ENCODE peak calls at places on chromosomes 7 and 10, in five cellular contexts. One of them, this sample, is unnamed.

GRCh38 chr10:103851261-103851660 is 4.1 kb downstream of the SH3PXD2A start:
- ATAC-seq in GM12878: no peak
- ATAC-seq in HepG2: no peak
- ATAC-seq in upper lobe of left lung: no peak
- ATAC-seq in K562: no peak
- ATAC-seq in this sample: no peak

GRCh38 chr10:101011517-101012423 is 12.2 kb downstream of the LZTS2 start:
- ATAC-seq in GM12878: no peak
- ATAC-seq in K562: peak; percentile 91
- ATAC-seq in upper lobe of left lung: no peak
- ATAC-seq in HepG2: peak; percentile 79
- ATAC-seq in this sample: no peak

GRCh38 chr7:50393076-50393475 is 57.1 kb downstream of the FIGNL1 start:
- ATAC-seq in upper lobe of left lung: no peak
- ATAC-seq in K562: peak; percentile 37
- ATAC-seq in HepG2: no peak
- ATAC-seq in GM12878: no peak
- ATAC-seq in this sample: no peak

GRCh38 chr7:94972296-94972695 is 64.9 kb downstream of the PPP1R9A start:
- ATAC-seq in K562: no peak
- ATAC-seq in GM12878: no peak
- ATAC-seq in upper lobe of left lung: no peak
- ATAC-seq in HepG2: peak; percentile 58
- ATAC-seq in this sample: no peak

GRCh38 chr7:86644282-86645173 is 819 bp downstream of the GRM3 start:
- ATAC-seq in HepG2: peak; percentile 22
- ATAC-seq in upper lobe of left lung: peak; percentile 23
- ATAC-seq in GM12878: no peak
- ATAC-seq in K562: no peak
- ATAC-seq in this sample: no peak

GRCh38 chr7:12601302-12601869 is 30.9 kb downstream of the SCIN start:
- ATAC-seq in HepG2: no peak
- ATAC-seq in GM12878: peak; percentile 76
- ATAC-seq in K562: no peak
- ATAC-seq in upper lobe of left lung: no peak
- ATAC-seq in this sample: no peak

GRCh38 chr7:35246819-35247218 is 7.1 kb downstream of the TBX20 start:
- ATAC-seq in HepG2: no peak
- ATAC-seq in K562: no peak
- ATAC-seq in upper lobe of left lung: no peak
- ATAC-seq in GM12878: no peak
- ATAC-seq in this sample: no peak

GRCh38 chr7:73504920-73505319 is 17.2 kb downstream of the BAZ1B start:
- ATAC-seq in K562: no peak
- ATAC-seq in GM12878: no peak
- ATAC-seq in HepG2: no peak
- ATAC-seq in upper lobe of left lung: no peak
- ATAC-seq in this sample: no peak

GRCh38 chr7:897771-898376 is 21.5 kb downstream of the GET4 start:
- ATAC-seq in GM12878: no peak
- ATAC-seq in upper lobe of left lung: no peak
- ATAC-seq in K562: peak; percentile 3
- ATAC-seq in HepG2: no peak
- ATAC-seq in this sample: peak; percentile 31

GRCh38 chr7:116511552-116512523 is 12.3 kb downstream of the CAV2 start:
- ATAC-seq in upper lobe of left lung: peak; percentile 61
- ATAC-seq in HepG2: peak; percentile 87
- ATAC-seq in K562: peak; percentile 73
- ATAC-seq in GM12878: peak; percentile 99
- ATAC-seq in this sample: peak; percentile 70

GRCh38 chr7:149240637-149241036 is 1.2 kb downstream of the ZNF212 start:
- ATAC-seq in HepG2: no peak
- ATAC-seq in K562: no peak
- ATAC-seq in upper lobe of left lung: no peak
- ATAC-seq in GM12878: no peak
- ATAC-seq in this sample: no peak

GRCh38 chr10:110730345-110731055 is 86.4 kb downstream of the RBM20 start:
- ATAC-seq in K562: no peak
- ATAC-seq in HepG2: no peak
- ATAC-seq in upper lobe of left lung: no peak
- ATAC-seq in GM12878: no peak
- ATAC-seq in this sample: no peak

GRCh38 chr10:119461923-119462322 is 80.6 kb downstream of the RGS10 start:
- ATAC-seq in K562: no peak
- ATAC-seq in GM12878: peak; percentile 77
- ATAC-seq in upper lobe of left lung: no peak
- ATAC-seq in HepG2: no peak
- ATAC-seq in this sample: no peak

GRCh38 chr7:111903797-111904196 is 302.4 kb downstream of the DOCK4 start:
- ATAC-seq in GM12878: no peak
- ATAC-seq in upper lobe of left lung: no peak
- ATAC-seq in K562: no peak
- ATAC-seq in HepG2: no peak
- ATAC-seq in this sample: no peak

GRCh38 chr10:121961456-121961855 is 13.6 kb downstream of the NSMCE4A start:
- ATAC-seq in upper lobe of left lung: no peak
- ATAC-seq in K562: no peak
- ATAC-seq in HepG2: no peak
- ATAC-seq in GM12878: no peak
- ATAC-seq in this sample: no peak

GRCh38 chr7:6163402-6163801 is 109.0 kb downstream of the CYTH3 start:
- ATAC-seq in HepG2: no peak
- ATAC-seq in K562: no peak
- ATAC-seq in upper lobe of left lung: no peak
- ATAC-seq in GM12878: no peak
- ATAC-seq in this sample: no peak

GRCh38 chr7:133268355-133268754 is 15.5 kb downstream of the EXOC4 start:
- ATAC-seq in HepG2: no peak
- ATAC-seq in upper lobe of left lung: no peak
- ATAC-seq in GM12878: no peak
- ATAC-seq in K562: no peak
- ATAC-seq in this sample: no peak

GRCh38 chr7:87447251-87447650 is 28.2 kb downstream of the ABCB4 start:
- ATAC-seq in upper lobe of left lung: no peak
- ATAC-seq in GM12878: no peak
- ATAC-seq in HepG2: no peak
- ATAC-seq in K562: no peak
- ATAC-seq in this sample: no peak

GRCh38 chr10:44125879-44126675 is 258.8 kb downstream of the CXCL12 start:
- ATAC-seq in HepG2: no peak
- ATAC-seq in K562: no peak
- ATAC-seq in GM12878: no peak
- ATAC-seq in upper lobe of left lung: peak; percentile 71
- ATAC-seq in this sample: peak; percentile 79

GRCh38 chr7:125602441-125602840 is 672.8 kb upstream of the POT1 start:
- ATAC-seq in K562: no peak
- ATAC-seq in HepG2: no peak
- ATAC-seq in GM12878: no peak
- ATAC-seq in upper lobe of left lung: no peak
- ATAC-seq in this sample: no peak

GRCh38 chr7:96910484-96910883 is 94.9 kb upstream of the DLX6 start:
- ATAC-seq in upper lobe of left lung: no peak
- ATAC-seq in GM12878: no peak
- ATAC-seq in HepG2: no peak
- ATAC-seq in K562: no peak
- ATAC-seq in this sample: no peak
- TF ChIP-seq EP300 in upper lobe of left lung: no peak
- TF ChIP-seq EP300 in GM12878: no peak
- TF ChIP-seq EP300 in HepG2: no peak
- TF ChIP-seq EP300 in K562: no peak
- TF ChIP-seq EP300 in this sample: no peak

GRCh38 chr10:124110882-124111281 is 17.5 kb upstream of the CHST15 start:
- ATAC-seq in K562: no peak
- ATAC-seq in upper lobe of left lung: no peak
- ATAC-seq in GM12878: no peak
- ATAC-seq in HepG2: no peak
- ATAC-seq in this sample: no peak
- H3K4me1 ChIP-seq in K562: no peaks in the 10 kb centered on the region
- H3K4me1 ChIP-seq in upper lobe of left lung: peaks cover 14% of the 10 kb centered on the region
- H3K4me1 ChIP-seq in GM12878: peaks cover 17% of the 10 kb centered on the region
- H3K4me1 ChIP-seq in HepG2: peaks cover 12% of the 10 kb centered on the region
- H3K4me1 ChIP-seq in this sample: no peaks in the 10 kb centered on the region

DNA sequence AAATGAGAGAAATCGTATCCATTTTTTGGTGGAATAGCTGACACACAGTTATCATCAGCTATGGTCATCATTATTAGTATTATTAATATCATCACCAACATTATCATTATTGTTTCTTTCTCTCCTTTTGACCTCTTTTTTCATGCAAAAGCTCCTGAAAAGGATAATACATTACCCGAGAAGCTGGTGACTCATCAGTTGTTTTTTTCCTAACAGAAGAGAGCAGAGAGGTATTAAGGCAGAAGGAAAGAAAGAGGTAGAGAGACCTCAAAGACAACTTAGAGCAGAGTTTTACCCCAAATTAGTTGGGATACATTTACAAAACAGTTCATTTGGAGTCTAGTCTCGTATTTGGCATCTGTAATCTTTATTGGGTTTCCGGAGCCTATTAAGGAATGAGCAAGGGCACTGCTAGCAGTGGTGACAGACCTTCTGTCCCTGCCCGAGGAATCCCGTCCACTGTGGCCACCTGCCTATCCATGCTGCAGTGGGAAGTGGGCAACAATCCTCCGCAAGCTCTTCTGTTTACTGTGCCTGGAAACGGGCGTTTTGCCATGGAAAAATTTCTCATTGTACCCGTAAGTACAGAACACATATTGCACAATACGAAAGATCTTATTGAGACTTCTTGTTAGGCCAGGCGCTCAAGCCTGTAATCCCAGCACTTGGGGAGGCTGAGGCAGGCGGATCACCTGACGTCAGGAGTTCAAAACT is 170.0 kb upstream of the MKLN1 start:
- ATAC-seq in HepG2: peak; percentile 45
- ATAC-seq in upper lobe of left lung: peak; percentile 68
- ATAC-seq in GM12878: no peak
- ATAC-seq in K562: no peak
- ATAC-seq in this sample: peak; percentile 74
- TF ChIP-seq POLR2AphosphoS5 in HepG2: no peak
- TF ChIP-seq POLR2AphosphoS5 in upper lobe of left lung: peak; percentile 40
- TF ChIP-seq POLR2AphosphoS5 in GM12878: no peak
- TF ChIP-seq POLR2AphosphoS5 in K562: no peak
- TF ChIP-seq POLR2AphosphoS5 in this sample: peak; percentile 19

DNA sequence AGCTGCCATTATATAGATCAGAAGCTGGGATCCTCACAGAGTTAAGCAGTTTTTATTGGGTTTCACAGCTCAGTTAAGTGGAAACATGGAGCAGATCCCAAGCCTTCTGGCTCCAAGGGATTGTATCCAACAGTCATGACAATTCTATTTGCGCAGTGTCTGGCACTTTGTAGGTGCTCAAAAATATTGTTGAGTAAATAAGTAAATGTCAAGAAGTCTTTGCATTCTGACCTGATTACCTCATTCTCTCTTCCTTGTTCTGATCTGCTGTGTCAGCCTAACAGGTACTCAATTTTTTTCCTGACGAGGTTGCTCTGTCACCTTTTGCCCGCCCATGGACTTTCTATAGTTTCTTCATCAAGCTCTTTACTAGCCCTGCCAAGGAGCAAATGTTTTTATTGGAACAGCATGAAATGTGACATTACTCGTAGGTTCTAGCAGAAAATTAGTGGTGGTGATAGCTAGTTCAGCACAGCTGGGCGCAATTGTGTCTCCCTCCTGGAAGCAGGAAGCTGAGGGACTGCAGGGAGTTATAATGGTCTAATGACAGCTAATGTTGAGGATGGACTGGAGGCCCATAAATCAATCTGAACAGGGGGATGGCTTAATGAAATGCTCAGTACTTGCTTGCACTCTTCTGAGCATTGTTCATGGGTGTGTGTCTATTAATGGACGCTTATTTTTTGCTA is 680.2 kb downstream of the CCSER2 start:
- ATAC-seq in upper lobe of left lung: no peak
- ATAC-seq in K562: no peak
- ATAC-seq in GM12878: no peak
- ATAC-seq in HepG2: no peak
- ATAC-seq in this sample: no peak
- TF ChIP-seq EP300 in upper lobe of left lung: peak; percentile 90
- TF ChIP-seq EP300 in K562: no peak
- TF ChIP-seq EP300 in GM12878: no peak
- TF ChIP-seq EP300 in HepG2: no peak
- TF ChIP-seq EP300 in this sample: no peak

DNA sequence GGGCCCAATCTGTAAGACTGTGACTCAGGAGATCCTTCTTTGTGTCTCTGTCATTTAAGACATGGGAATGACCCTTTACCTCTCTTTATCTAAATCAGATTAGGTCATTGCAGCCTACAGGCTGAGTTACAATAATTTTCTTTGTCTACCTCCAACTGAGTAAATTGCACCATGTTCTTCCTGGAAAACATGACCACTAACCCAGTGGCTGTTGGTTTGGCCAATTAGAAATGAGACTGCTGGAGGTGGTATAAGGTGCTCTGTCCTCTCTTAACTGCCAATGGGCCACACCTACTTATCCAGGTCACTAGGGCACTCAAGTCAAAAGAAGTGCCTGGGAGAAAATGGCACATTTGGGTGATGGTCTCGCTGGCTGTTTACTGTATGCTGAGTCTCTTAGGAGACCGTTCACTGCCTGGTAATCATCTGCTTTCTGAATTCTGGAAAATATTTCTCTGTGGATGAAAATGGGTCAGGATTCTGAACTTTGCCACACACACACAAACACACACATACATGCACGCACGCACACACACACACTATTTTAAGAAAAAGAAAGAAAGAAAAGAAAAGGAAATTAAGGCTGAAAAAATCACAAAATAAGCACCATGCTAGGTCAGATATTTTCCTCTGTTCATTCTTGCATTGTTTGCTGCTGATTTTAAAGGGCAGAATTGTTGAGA is 16.4 kb downstream of the STAMBPL1 start:
- ATAC-seq in upper lobe of left lung: no peak
- ATAC-seq in K562: no peak
- ATAC-seq in HepG2: peak; percentile 60
- ATAC-seq in GM12878: no peak
- ATAC-seq in this sample: no peak
- H3K4me1 ChIP-seq in upper lobe of left lung: no peaks in the 10 kb centered on the region
- H3K4me1 ChIP-seq in K562: no peaks in the 10 kb centered on the region
- H3K4me1 ChIP-seq in HepG2: peaks cover 34% of the 10 kb centered on the region
- H3K4me1 ChIP-seq in GM12878: peaks cover 42% of the 10 kb centered on the region
- H3K4me1 ChIP-seq in this sample: peaks cover 31% of the 10 kb centered on the region

GRCh38 chr7:150971242-150972048 is 6.7 kb downstream of the KCNH2 start:
- ATAC-seq in upper lobe of left lung: no peak
- ATAC-seq in GM12878: no peak
- ATAC-seq in HepG2: no peak
- ATAC-seq in K562: peak; percentile 1
- ATAC-seq in this sample: peak; percentile 3
- TF ChIP-seq POLR2AphosphoS5 in upper lobe of left lung: no peak
- TF ChIP-seq POLR2AphosphoS5 in GM12878: no peak
- TF ChIP-seq POLR2AphosphoS5 in HepG2: no peak
- TF ChIP-seq POLR2AphosphoS5 in K562: no peak
- TF ChIP-seq POLR2AphosphoS5 in this sample: no peak